ENCODE peak calls at places on chromosomes 3 and 15, in four cellular contexts. F, C, U and D are unnamed samples.

GRCh38 chr3:45509038-45509767 is 85.3 kb upstream of the LIMD1 start:
- DNase-seq in F (no peak), C (no peak), U (no peak), D (peak; percentile 29)

GRCh38 chr15:39833515-39833981 is 50.9 kb upstream of the FSIP1 start:
- DNase-seq in F (no peak), C (no peak), U (no peak), D (no peak)

GRCh38 chr3:8416965-8417364 is 84.7 kb upstream of the LMCD1 start:
- DNase-seq in F (no peak), C (no peak), U (peak; percentile 34), D (peak; percentile 50)

GRCh38 chr3:100032262-100032661 is 82.0 kb downstream of the FILIP1L start:
- DNase-seq in F (no peak), C (no peak), U (no peak), D (no peak)

GRCh38 chr3:185150561-185150960 is 2.3 kb downstream of the C3orf70 start:
- DNase-seq in F (no peak), C (no peak), U (no peak), D (no peak)

GRCh38 chr15:65217526-65218482 is 6.5 kb upstream of the CILP start:
- DNase-seq in F (no peak), C (no peak), U (peak; percentile 74), D (no peak)

GRCh38 chr3:129001101-129001816 is at the start of gene EFCC1:
- DNase-seq in F (no peak), C (no peak), U (no peak), D (peak; percentile 83)

GRCh38 chr3:14462738-14463137 is 60.3 kb downstream of the SLC6A6 start:
- DNase-seq in F (no peak), C (no peak), U (no peak), D (no peak)

GRCh38 chr15:60035344-60035743 is 31.2 kb downstream of the FOXB1 start:
- DNase-seq in F (no peak), C (no peak), U (no peak), D (no peak)

GRCh38 chr3:78204977-78205376 is 1165.1 kb downstream of the ROBO2 start:
- DNase-seq in F (no peak), C (peak; percentile 3), U (no peak), D (no peak)

GRCh38 chr3:54188176-54188791 is 65.9 kb downstream of the CACNA2D3 start:
- DNase-seq in F (no peak), C (peak; percentile 53), U (peak; percentile 47), D (no peak)

GRCh38 chr3:30996467-30996866 is 102.0 kb upstream of the GADL1 start:
- DNase-seq in F (no peak), C (no peak), U (no peak), D (no peak)

DNA sequence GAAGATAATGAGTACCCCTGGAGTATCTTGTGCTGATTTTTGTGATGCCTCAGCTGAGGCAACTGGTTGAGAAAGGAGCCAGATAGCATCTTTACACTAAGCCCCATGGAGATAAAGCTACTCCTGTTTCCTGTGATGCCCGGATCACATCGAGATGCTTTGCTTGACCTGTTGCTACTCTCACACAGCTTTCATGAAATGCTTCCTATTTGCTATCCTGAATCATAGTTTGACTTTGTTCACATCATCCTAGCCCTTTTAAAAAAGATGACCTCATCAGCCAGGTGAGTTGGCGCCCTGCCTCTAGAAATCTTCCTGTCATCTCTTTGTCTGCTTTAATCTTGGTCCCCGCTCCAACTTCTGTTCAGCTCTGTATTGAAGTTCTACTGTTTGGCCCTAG is 409.6 kb upstream of the TBL1XR1 start:
- DNase-seq in F (no peak), C (peak; percentile 52), U (no peak), D (no peak)
- TF ChIP-seq HDAC2 in F (no peak), C (no peak), U (no peak), D (no peak)

GRCh38 chr3:194176274-194176991 is 40.5 kb downstream of the HES1 start:
- DNase-seq in F (no peak), C (no peak), U (no peak), D (no peak)
- TF ChIP-seq SIN3A in F (no peak), C (no peak), U (no peak), D (no peak)

GRCh38 chr3:103968751-103969150 is 1398.0 kb upstream of the ALCAM start:
- DNase-seq in F (no peak), C (no peak), U (no peak), D (no peak)
- TF ChIP-seq HDAC2 in F (no peak), C (no peak), U (no peak), D (no peak)

GRCh38 chr3:153513236-153513635 is 351.2 kb downstream of the RAP2B start:
- DNase-seq in F (no peak), C (peak; percentile 3), U (no peak), D (no peak)
- TF ChIP-seq SIN3A in F (no peak), C (no peak), U (no peak), D (no peak)

GRCh38 chr15:63331456-63331855 is 50.2 kb downstream of the CA12 start:
- DNase-seq in F (no peak), C (no peak), U (peak; percentile 35), D (no peak)
- TF ChIP-seq HDAC2 in F (no peak), C (no peak), U (no peak), D (no peak)

GRCh38 chr3:66795365-66795764 is 202.7 kb upstream of the KBTBD8 start:
- DNase-seq in F (no peak), C (no peak), U (no peak), D (no peak)
- TF ChIP-seq SIN3A in F (no peak), C (no peak), U (no peak), D (no peak)

DNA sequence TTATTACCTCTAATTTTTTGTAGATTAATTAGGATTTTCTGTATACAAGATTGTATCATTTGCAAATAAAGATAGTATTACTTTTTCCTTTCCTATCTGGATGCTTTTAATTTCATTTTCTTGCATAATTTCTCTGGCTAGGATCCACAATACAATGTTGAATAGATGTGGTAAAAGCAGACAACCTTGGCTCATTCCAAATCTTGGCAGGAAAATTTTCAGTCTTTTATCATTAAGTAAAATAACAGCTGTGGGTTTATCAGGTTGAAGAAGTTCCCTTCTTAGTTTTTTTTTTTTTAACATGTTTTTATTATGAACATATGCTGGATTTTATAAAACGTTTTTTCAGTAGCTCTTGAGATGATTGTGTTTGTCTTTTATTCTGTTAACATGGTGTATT is 422.6 kb downstream of the AGBL1 start:
- DNase-seq in F (no peak), C (no peak), U (no peak), D (no peak)
- TF ChIP-seq HDAC2 in F (no peak), C (no peak), U (no peak), D (no peak)

GRCh38 chr15:32723171-32723948 is 5.6 kb downstream of the GREM1 start:
- DNase-seq in F (peak; percentile 37), C (no peak), U (no peak), D (no peak)
- TF ChIP-seq SIN3A in F (no peak), C (no peak), U (no peak), D (no peak)

GRCh38 chr3:127549826-127550487 is 40.6 kb downstream of the TPRA1 start:
- DNase-seq in F (no peak), C (no peak), U (no peak), D (no peak)

GRCh38 chr3:127546970-127547733 is 43.4 kb downstream of the TPRA1 start:
- DNase-seq in F (no peak), C (no peak), U (no peak), D (no peak)

GRCh38 chr3:127545711-127546457 is 44.6 kb downstream of the TPRA1 start:
- DNase-seq in F (no peak), C (no peak), U (no peak), D (no peak)

GRCh38 chr3:127546517-127546916 is 44.0 kb downstream of the TPRA1 start:
- DNase-seq in F (no peak), C (no peak), U (no peak), D (no peak)

GRCh38 chr3:127547761-127548605 is 42.5 kb downstream of the TPRA1 start:
- DNase-seq in F (no peak), C (peak; percentile 14), U (peak; percentile 73), D (peak; percentile 49)
- TF ChIP-seq HDAC2 in F (no peak), C (no peak), U (no peak), D (no peak)